ENCODE peak calls at places on chromosomes 6 and 20, in seven cellular contexts. U, Y, P, X, K, F and A are unnamed samples.

GRCh38 chr6:107627928-107628327 is 138.0 kb downstream of the SOBP start:
- DNase-seq in P (no peak), U (no peak), Y (no peak), F (no peak), X (no peak), K (no peak), A (no peak)

GRCh38 chr6:18352842-18353241 is 34.3 kb upstream of the RNF144B start:
- DNase-seq in Y (no peak), U (no peak), F (no peak), X (no peak), P (no peak), K (no peak), A (no peak)

GRCh38 chr6:168343239-168344167 is 23.9 kb upstream of the DACT2 start:
- DNase-seq in X (no peak), K (no peak), Y (no peak), P (no peak), U (no peak), F (no peak), A (no peak)

GRCh38 chr6:152161501-152161900 is 354.0 kb downstream of the ESR1 start:
- DNase-seq in U (peak; percentile 65), K (peak; percentile 85), F (no peak), P (no peak), Y (peak; percentile 68), X (no peak), A (no peak)

GRCh38 chr6:161058746-161059145 is 67.2 kb downstream of the MAP3K4 start:
- DNase-seq in K (peak; percentile 60), P (no peak), U (no peak), X (no peak), F (no peak), Y (peak; percentile 15), A (no peak)

GRCh38 chr6:111563581-111563980 is 42.1 kb downstream of the TRAF3IP2 start:
- DNase-seq in Y (no peak), K (no peak), F (no peak), X (no peak), P (no peak), U (no peak), A (no peak)

GRCh38 chr6:106667022-106667402 is 37.6 kb downstream of the QRSL1 start:
- DNase-seq in Y (no peak), P (no peak), F (no peak), K (no peak), U (no peak), X (no peak), A (no peak)

GRCh38 chr6:170116643-170117042 is 174.2 kb downstream of the DLL1 start:
- DNase-seq in F (no peak), X (no peak), K (no peak), Y (no peak), P (no peak), U (no peak), A (no peak)

GRCh38 chr6:36717231-36717825 is 19.7 kb downstream of the RAB44 start:
- DNase-seq in P (no peak), U (no peak), X (no peak), Y (no peak), F (no peak), K (no peak), A (no peak)

GRCh38 chr6:125612400-125612846 is 137.0 kb upstream of the HEY2 start:
- DNase-seq in X (no peak), P (no peak), U (no peak), F (no peak), Y (no peak), K (no peak), A (no peak)

GRCh38 chr6:169722362-169723199 is 1.7 kb downstream of the PHF10 start:
- DNase-seq in Y (peak; percentile 82), X (peak; percentile 39), U (peak; percentile 88), K (peak; percentile 86), F (peak; percentile 59), P (peak; percentile 40), A (peak; percentile 64)

GRCh38 chr6:161407581-161407980 is 133.7 kb upstream of the AGPAT4 start:
- DNase-seq in X (peak; percentile 45), K (peak; percentile 84), U (no peak), Y (peak; percentile 69), P (peak; percentile 54), F (no peak), A (no peak)

GRCh38 chr6:96460052-96460700 is 61.4 kb upstream of the UFL1 start:
- DNase-seq in P (no peak), U (no peak), X (no peak), F (no peak), Y (no peak), K (no peak), A (no peak)

GRCh38 chr6:146532702-146533101 is 10.9 kb upstream of the RAB32 start:
- DNase-seq in F (no peak), K (no peak), P (no peak), Y (no peak), U (no peak), X (no peak), A (no peak)

GRCh38 chr6:80332013-80332412 is 225.5 kb downstream of the BCKDHB start:
- DNase-seq in K (no peak), U (no peak), X (no peak), Y (no peak), P (no peak), F (no peak), A (no peak)

GRCh38 chr6:153677522-153677921 is 361.5 kb upstream of the OPRM1 start:
- DNase-seq in U (no peak), K (no peak), Y (no peak), P (no peak), X (no peak), F (no peak), A (no peak)

GRCh38 chr6:70124443-70124842 is 178.4 kb downstream of the COL9A1 start:
- DNase-seq in P (no peak), K (no peak), F (no peak), Y (no peak), X (no peak), U (no peak), A (no peak)

GRCh38 chr6:39951716-39952115 is 17.5 kb upstream of the MOCS1 start:
- DNase-seq in X (no peak), P (no peak), U (no peak), Y (no peak), K (no peak), F (no peak), A (no peak)

GRCh38 chr6:30740993-30741784 is 1.3 kb downstream of the FLOT1 start:
- DNase-seq in F (no peak), X (no peak), P (no peak), K (no peak), Y (peak; percentile 55), U (peak; percentile 66), A (no peak)
- H3K4me3 ChIP-seq in F (peak overlapping the region; percentile 91), X (peak overlapping the region; percentile 89), P (peak overlapping the region; percentile 99), K (peak overlapping the region; percentile 95), Y (peak overlapping the region; percentile 98), U (no peak overlapping the region), A (no peak overlapping the region)

GRCh38 chr6:29886686-29887085 is 55.6 kb upstream of the HLA-A start:
- DNase-seq in K (no peak), X (no peak), Y (no peak), P (no peak), U (no peak), F (no peak), A (no peak)
- H3K4me2 ChIP-seq in K (peak overlapping the region; percentile 5), X (no peak overlapping the region), Y (no peak overlapping the region), P (no peak overlapping the region), U (no peak overlapping the region), F (no peak overlapping the region), A (no peak overlapping the region)

GRCh38 chr6:5671604-5672559 is 334.8 kb downstream of the NRN1 start:
- DNase-seq in F (peak; percentile 22), U (no peak), K (peak; percentile 23), P (peak; percentile 1), Y (peak; percentile 78), X (no peak), A (no peak)
- H3K4me3 ChIP-seq in F (no peak overlapping the region), U (no peak overlapping the region), K (no peak overlapping the region), P (no peak overlapping the region), Y (peak overlapping the region; percentile 55), X (no peak overlapping the region), A (no peak overlapping the region)

GRCh38 chr20:57247292-57247975 is 19.0 kb downstream of the BMP7 start:
- DNase-seq in F (peak; percentile 40), P (no peak), X (no peak), K (no peak), U (no peak), Y (no peak), A (no peak)

GRCh38 chr20:57249772-57250171 is 16.7 kb downstream of the BMP7 start:
- DNase-seq in P (no peak), U (no peak), X (no peak), Y (no peak), K (no peak), F (no peak), A (no peak)

GRCh38 chr20:57246008-57246407 is 20.4 kb downstream of the BMP7 start:
- DNase-seq in Y (no peak), F (no peak), X (no peak), P (no peak), K (no peak), U (no peak), A (no peak)

GRCh38 chr20:57249073-57249472 is 17.4 kb downstream of the BMP7 start:
- DNase-seq in U (no peak), Y (no peak), K (no peak), X (no peak), P (no peak), F (no peak), A (no peak)

GRCh38 chr20:57248132-57248797 is 18.2 kb downstream of the BMP7 start:
- DNase-seq in U (no peak), K (no peak), X (no peak), P (no peak), Y (no peak), F (peak; percentile 34), A (no peak)
- H3K4me2 ChIP-seq in U (no peak overlapping the region), K (no peak overlapping the region), X (no peak overlapping the region), P (no peak overlapping the region), Y (no peak overlapping the region), F (peak overlapping the region; percentile 59), A (no peak overlapping the region)

DNA sequence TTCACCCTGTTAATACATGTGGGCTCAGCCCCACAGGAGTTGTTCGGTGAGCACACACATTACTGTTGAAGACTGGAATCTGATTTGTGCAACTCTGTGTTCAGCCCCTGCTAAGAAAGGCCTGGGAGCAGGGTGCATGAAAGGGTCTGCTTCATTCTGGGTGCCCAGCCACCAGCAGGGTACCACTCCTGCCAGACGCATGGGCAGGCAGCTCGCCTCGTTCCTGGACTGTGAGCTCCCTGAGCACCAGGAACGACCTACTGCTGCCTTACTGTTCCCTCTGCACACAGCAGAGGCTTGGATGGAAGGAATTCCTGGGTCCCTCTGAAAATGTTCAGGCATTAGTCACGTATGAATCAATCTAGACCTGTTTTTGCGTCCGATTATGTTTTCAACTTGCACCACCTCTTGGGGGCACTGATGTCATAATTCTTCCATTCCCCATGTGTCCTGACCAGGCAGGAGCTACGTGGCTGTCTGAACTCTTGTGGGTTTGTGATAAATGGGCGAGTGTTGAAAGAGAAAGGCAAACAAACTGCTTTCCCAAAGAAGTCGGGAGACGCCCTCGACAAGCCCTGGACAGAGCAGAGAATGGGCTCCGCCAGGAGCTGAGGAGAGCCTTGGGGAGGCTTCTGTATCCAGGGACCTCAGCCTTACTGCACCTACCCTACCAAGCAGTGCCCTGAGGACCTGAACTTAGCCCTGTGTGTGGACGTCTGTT is 123.9 kb downstream of the LY86 start:
- DNase-seq in K (peak; percentile 96), Y (peak; percentile 95), F (no peak), X (no peak), P (peak; percentile 83), U (no peak), A (no peak)
- H3K4me3 ChIP-seq in K (no peak overlapping the region), Y (peak overlapping the region; percentile 52), F (no peak overlapping the region), X (no peak overlapping the region), P (no peak overlapping the region), U (no peak overlapping the region), A (no peak overlapping the region)

GRCh38 chr20:49594929-49595311 is 27.0 kb upstream of the PTGIS start:
- DNase-seq in K (no peak), U (no peak), F (no peak), P (no peak), X (no peak), Y (no peak), A (peak; percentile 19)
- H3K4me2 ChIP-seq in K (no peak overlapping the region), U (no peak overlapping the region), F (no peak overlapping the region), P (peak overlapping the region; percentile 38), X (no peak overlapping the region), Y (no peak overlapping the region), A (no peak overlapping the region)